ENCODE peak calls at places on chromosome 16, in six cellular contexts. Q is neuronal stem cell, R is H1, W is substantia nigra, M is A549, B is stomach. N is an unnamed sample.

GRCh38 chr16:31461921-31462804 is 2.9 kb downstream of the ARMC5 start:
- DNase-seq in Q (no peak), R (no peak), W (no peak), M (no peak), B (no peak), N (no peak)

GRCh38 chr16:86219655-86220445 is 290.5 kb upstream of the FOXF1 start:
- DNase-seq in Q (no peak), R (no peak), W (no peak), M (no peak), B (peak), N (no peak)

GRCh38 chr16:20899503-20900298 is 457 bp downstream of the DCUN1D3 start:
- DNase-seq in Q (peak), R (peak), W (peak), M (peak), B (no peak), N (no peak)

GRCh38 chr16:27444015-27444414 is 42.0 kb downstream of the IL21R start:
- DNase-seq in Q (no peak), R (no peak), W (no peak), M (no peak), B (no peak), N (no peak)

GRCh38 chr16:46972971-46973456 is 460 bp downstream of the DNAJA2 start:
- DNase-seq in Q (peak), R (peak), W (peak), M (no peak), B (peak), N (peak)

GRCh38 chr16:27408602-27409031 is 6.6 kb downstream of the IL21R start:
- DNase-seq in Q (no peak), R (no peak), W (no peak), M (no peak), B (no peak), N (no peak)

GRCh38 chr16:83785455-83785854 is 22.3 kb upstream of the HSBP1 start:
- DNase-seq in Q (no peak), R (no peak), W (no peak), M (no peak), B (no peak), N (no peak)

GRCh38 chr16:64206877-64207276 is 915.0 kb downstream of the CDH11 start:
- DNase-seq in Q (no peak), R (no peak), W (no peak), M (no peak), B (no peak), N (no peak)

GRCh38 chr16:52515068-52515671 is 31.8 kb downstream of the TOX3 start:
- DNase-seq in Q (no peak), R (no peak), W (no peak), M (no peak), B (no peak), N (no peak)

GRCh38 chr16:49277766-49278566 is 3.7 kb downstream of the CBLN1 start:
- DNase-seq in Q (no peak), R (peak), W (no peak), M (no peak), B (no peak), N (no peak)

GRCh38 chr16:87342504-87342903 is 25.3 kb upstream of the C16orf95 start:
- DNase-seq in Q (no peak), R (no peak), W (no peak), M (no peak), B (no peak), N (no peak)
- H3K27ac ChIP-seq in Q (no peak), R (no peak), W (no peak), M (no peak), B (no peak), N (no peak)

DNA sequence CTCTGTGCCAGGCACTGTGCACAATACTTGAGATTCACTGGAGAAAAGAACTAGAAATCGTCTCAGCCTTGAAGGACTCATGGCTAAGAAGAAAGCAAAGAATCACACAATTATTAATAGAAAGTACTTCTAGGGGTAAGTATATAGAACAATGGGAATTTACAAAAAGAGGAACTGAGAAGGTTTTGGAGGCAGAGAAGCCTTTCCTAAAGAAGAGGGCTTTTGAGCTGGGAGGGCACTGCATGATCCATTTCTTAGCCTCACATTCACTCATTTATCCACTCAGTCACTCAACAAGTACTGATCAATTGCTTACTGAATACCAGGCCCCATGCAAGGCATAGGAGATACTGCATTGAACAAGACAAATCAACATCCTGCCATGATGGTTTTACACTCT is 113.5 kb downstream of the TMEM114 start:
- DNase-seq in Q (no peak), R (no peak), W (no peak), M (no peak), B (no peak), N (no peak)
- H3K27ac ChIP-seq in Q (no peak), R (no peak), W (no peak), M (no peak), B (no peak), N (no peak)

DNA sequence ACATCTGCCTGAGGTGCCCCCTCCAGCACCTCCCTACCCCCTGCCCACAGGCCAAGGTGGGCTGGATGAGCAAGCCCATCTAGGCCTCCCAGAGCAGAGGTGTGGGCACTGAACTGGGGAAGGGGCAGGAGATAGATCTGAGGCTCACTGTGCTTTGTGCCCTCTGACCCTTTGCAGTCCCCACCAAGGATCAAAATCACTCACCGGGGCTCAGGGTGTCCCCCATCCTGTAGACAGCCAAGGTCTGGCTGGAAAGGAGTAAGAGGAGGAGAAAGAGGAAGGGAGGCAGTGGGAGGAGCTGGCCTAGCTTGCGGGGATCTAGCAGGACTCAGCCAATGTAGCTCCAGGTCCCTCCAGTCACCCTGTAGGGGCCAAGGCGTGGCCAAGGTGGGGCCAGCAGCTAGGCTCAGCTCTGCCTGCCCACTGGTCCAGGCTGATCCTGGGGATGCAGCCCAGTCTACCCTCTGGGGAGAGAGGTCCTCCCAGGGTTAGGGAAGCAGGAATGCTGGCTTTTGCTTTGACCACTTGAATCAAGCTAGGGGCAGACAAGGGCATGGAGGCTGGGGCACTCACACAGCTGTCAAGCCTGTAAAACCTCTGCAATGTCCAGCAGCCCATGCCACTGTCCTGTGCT is 1.8 kb downstream of the SLC12A4 start:
- DNase-seq in Q (no peak), R (no peak), W (no peak), M (peak), B (no peak), N (no peak)
- H3K27ac ChIP-seq in Q (peak), R (peak), W (no peak), M (peak), B (peak), N (peak)

GRCh38 chr16:9898555-9898954 is 283.7 kb downstream of the GRIN2A start:
- DNase-seq in Q (no peak), R (no peak), W (no peak), M (no peak), B (no peak), N (no peak)
- H3K27ac ChIP-seq in Q (no peak), R (no peak), W (no peak), M (no peak), B (no peak), N (no peak)

DNA sequence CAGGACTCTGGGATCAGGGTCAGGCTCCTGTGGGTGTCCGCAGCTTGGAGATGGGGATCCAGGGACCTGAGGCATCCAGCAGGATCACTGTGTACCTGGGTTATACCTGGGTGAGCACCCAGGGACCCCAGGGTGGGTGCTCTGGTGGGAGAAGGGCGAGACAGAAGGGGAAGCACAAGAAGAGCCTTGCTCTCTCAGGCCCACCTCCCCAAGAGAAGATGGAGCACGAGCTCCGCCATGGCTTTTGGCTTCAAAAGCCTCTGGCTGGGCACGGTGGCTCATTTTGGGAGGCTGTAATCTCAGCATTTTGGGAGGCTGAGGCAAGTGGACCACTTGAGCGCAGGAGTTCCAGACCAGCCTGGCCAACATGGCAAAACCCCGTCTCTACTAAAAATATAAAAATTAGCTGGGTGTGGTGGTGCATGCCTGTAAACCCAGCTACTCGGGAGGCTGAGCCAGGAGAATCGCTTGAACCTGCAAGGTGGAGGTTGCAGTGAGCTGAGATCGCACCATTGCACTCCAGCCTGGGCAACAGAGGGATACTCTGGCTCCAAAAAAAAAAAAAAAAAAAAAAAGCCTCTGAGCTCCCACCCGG is 8.9 kb downstream of the DRC7 start:
- DNase-seq in Q (no peak), R (no peak), W (no peak), M (no peak), B (no peak), N (no peak)
- H3K27ac ChIP-seq in Q (no peak), R (no peak), W (no peak), M (no peak), B (no peak), N (no peak)